ENCODE peak calls at places on chromosomes 2 and 18, in five cellular contexts. W is K562, C is HepG2, M is GM12878, J is A549. Q is an unnamed sample.

GRCh38 chr2:206256711-206257110 is 17.8 kb upstream of the ZDBF2 start:
- DNase-seq in W (no peak), C (no peak), M (no peak), J (no peak), Q (no peak)

GRCh38 chr2:96330407-96330806 is 5.2 kb upstream of the NCAPH start:
- DNase-seq in W (no peak), C (no peak), M (no peak), J (peak), Q (no peak)

GRCh38 chr2:25342372-25343186 is 854 bp upstream of the DNMT3A start:
- DNase-seq in W (peak), C (peak), M (no peak), J (peak), Q (peak)

GRCh38 chr2:97998431-97998830 is 2.7 kb upstream of the TMEM131 start:
- DNase-seq in W (no peak), C (no peak), M (no peak), J (no peak), Q (no peak)

GRCh38 chr2:36562973-36563532 is 34.9 kb downstream of the FEZ2 start:
- DNase-seq in W (no peak), C (peak), M (no peak), J (no peak), Q (peak)

GRCh38 chr18:79573921-79574491 is 105.6 kb upstream of the CTDP1 start:
- DNase-seq in W (no peak), C (no peak), M (no peak), J (no peak), Q (no peak)

GRCh38 chr2:221104391-221104811 is 467.7 kb downstream of the EPHA4 start:
- DNase-seq in W (no peak), C (no peak), M (no peak), J (no peak), Q (peak)

GRCh38 chr2:152822669-152823068 is 104.2 kb downstream of the ARL6IP6 start:
- DNase-seq in W (no peak), C (no peak), M (no peak), J (no peak), Q (no peak)

GRCh38 chr18:21612125-21613100 is at the start of gene SNRPD1:
- DNase-seq in W (peak), C (peak), M (peak), J (peak), Q (peak)

GRCh38 chr2:45008296-45009129 is 739 bp downstream of the SIX2 start:
- DNase-seq in W (no peak), C (no peak), M (no peak), J (no peak), Q (peak)

GRCh38 chr2:174607989-174608865 is 10.6 kb upstream of the WIPF1 start:
- DNase-seq in W (no peak), C (no peak), M (peak), J (no peak), Q (no peak)

GRCh38 chr2:139067072-139067471 is 286.9 kb upstream of the NXPH2 start:
- DNase-seq in W (no peak), C (no peak), M (no peak), J (no peak), Q (no peak)

GRCh38 chr2:174699993-174700766 is 64.1 kb downstream of the CHRNA1 start:
- DNase-seq in W (peak), C (peak), M (no peak), J (peak), Q (peak)

GRCh38 chr2:200225943-200226342 is 80.5 kb upstream of the SPATS2L start:
- DNase-seq in W (no peak), C (no peak), M (no peak), J (no peak), Q (no peak)

GRCh38 chr2:204205082-204205481 is 268.5 kb downstream of the ICOS start:
- DNase-seq in W (no peak), C (no peak), M (no peak), J (no peak), Q (no peak)

GRCh38 chr18:7117390-7118355 is at the start of gene LAMA1:
- DNase-seq in W (no peak), C (no peak), M (no peak), J (no peak), Q (no peak)

GRCh38 chr2:229857634-229858033 is 64.2 kb downstream of the TRIP12 start:
- DNase-seq in W (no peak), C (no peak), M (no peak), J (no peak), Q (no peak)

GRCh38 chr2:121356058-121356640 is 71.1 kb upstream of the TFCP2L1 start:
- DNase-seq in W (peak), C (peak), M (no peak), J (peak), Q (peak)

GRCh38 chr2:3847397-3848052 is 144.2 kb downstream of the DCDC2C start:
- DNase-seq in W (no peak), C (peak), M (no peak), J (no peak), Q (no peak)

GRCh38 chr18:524496-524895 is 24.0 kb upstream of the COLEC12 start:
- DNase-seq in W (no peak), C (no peak), M (no peak), J (no peak), Q (peak)

GRCh38 chr18:50819027-50819726 is 639 bp downstream of the MRO start:
- DNase-seq in W (peak), C (peak), M (no peak), J (peak), Q (peak)

GRCh38 chr2:78861546-78861945 is 164.0 kb upstream of the REG3G start:
- DNase-seq in W (peak), C (peak), M (no peak), J (peak), Q (peak)

GRCh38 chr2:190841707-190842505 is 38.7 kb upstream of the GLS start:
- DNase-seq in W (no peak), C (peak), M (no peak), J (peak), Q (no peak)

GRCh38 chr2:26555246-26556133 is 77.6 kb upstream of the OTOF start:
- DNase-seq in W (peak), C (peak), M (no peak), J (peak), Q (no peak)

GRCh38 chr18:3313685-3314084 is 51.8 kb downstream of the MYL12B start:
- DNase-seq in W (no peak), C (peak), M (no peak), J (no peak), Q (no peak)

GRCh38 chr2:161004379-161004778 is 155.8 kb upstream of the TANK start:
- DNase-seq in W (no peak), C (no peak), M (no peak), J (peak), Q (peak)

GRCh38 chr2:73069041-73069854 is 2.3 kb downstream of the SFXN5 start:
- DNase-seq in W (no peak), C (no peak), M (no peak), J (no peak), Q (no peak)

GRCh38 chr18:28178720-28179119 is 1.8 kb upstream of the CDH2 start:
- DNase-seq in W (no peak), C (no peak), M (no peak), J (peak), Q (peak)

GRCh38 chr2:238974510-238975166 is 126.8 kb downstream of the TWIST2 start:
- DNase-seq in W (no peak), C (no peak), M (no peak), J (peak), Q (peak)

GRCh38 chr2:59874971-59875755 is 678.3 kb downstream of the BCL11A start:
- DNase-seq in W (no peak), C (no peak), M (no peak), J (no peak), Q (no peak)

GRCh38 chr2:111698743-111699554 is 185.0 kb downstream of the ANAPC1 start:
- DNase-seq in W (peak), C (peak), M (no peak), J (peak), Q (peak)

GRCh38 chr2:215218587-215219577 is 80.5 kb upstream of the ABCA12 start:
- DNase-seq in W (no peak), C (no peak), M (no peak), J (no peak), Q (no peak)

GRCh38 chr2:37582911-37583310 is 88.5 kb downstream of the CDC42EP3 start:
- DNase-seq in W (no peak), C (no peak), M (no peak), J (no peak), Q (peak)

GRCh38 chr2:133586978-133587377 is 18.7 kb upstream of the NCKAP5 start:
- DNase-seq in W (no peak), C (no peak), M (no peak), J (no peak), Q (no peak)

GRCh38 chr18:46069524-46069923 is 2.5 kb downstream of the PSTPIP2 start:
- DNase-seq in W (no peak), C (no peak), M (no peak), J (no peak), Q (no peak)

GRCh38 chr2:240920783-240921231 is 14.7 kb downstream of the CROCC2 start:
- DNase-seq in W (no peak), C (no peak), M (no peak), J (no peak), Q (no peak)

GRCh38 chr2:233746475-233747282 is 13.4 kb upstream of the UGT1A1 start:
- DNase-seq in W (no peak), C (no peak), M (no peak), J (peak), Q (no peak)

GRCh38 chr2:224884188-224884587 is 158.1 kb downstream of the DOCK10 start:
- DNase-seq in W (no peak), C (no peak), M (no peak), J (peak), Q (no peak)

GRCh38 chr18:48335829-48336228 is 73.4 kb downstream of the ZBTB7C start:
- DNase-seq in W (no peak), C (no peak), M (no peak), J (no peak), Q (no peak)

GRCh38 chr2:69298862-69299261 is 88.2 kb downstream of the GFPT1 start:
- DNase-seq in W (no peak), C (no peak), M (no peak), J (no peak), Q (no peak)

GRCh38 chr2:83282851-83283250 is 1176.2 kb downstream of the SUCLG1 start:
- DNase-seq in W (no peak), C (no peak), M (no peak), J (no peak), Q (no peak)

GRCh38 chr2:83282067-83282795 is 1176.8 kb downstream of the SUCLG1 start:
- DNase-seq in W (no peak), C (peak), M (no peak), J (no peak), Q (no peak)
- H3K4me3 ChIP-seq in W (no peak), C (no peak), M (no peak), J (no peak), Q (no peak)

DNA sequence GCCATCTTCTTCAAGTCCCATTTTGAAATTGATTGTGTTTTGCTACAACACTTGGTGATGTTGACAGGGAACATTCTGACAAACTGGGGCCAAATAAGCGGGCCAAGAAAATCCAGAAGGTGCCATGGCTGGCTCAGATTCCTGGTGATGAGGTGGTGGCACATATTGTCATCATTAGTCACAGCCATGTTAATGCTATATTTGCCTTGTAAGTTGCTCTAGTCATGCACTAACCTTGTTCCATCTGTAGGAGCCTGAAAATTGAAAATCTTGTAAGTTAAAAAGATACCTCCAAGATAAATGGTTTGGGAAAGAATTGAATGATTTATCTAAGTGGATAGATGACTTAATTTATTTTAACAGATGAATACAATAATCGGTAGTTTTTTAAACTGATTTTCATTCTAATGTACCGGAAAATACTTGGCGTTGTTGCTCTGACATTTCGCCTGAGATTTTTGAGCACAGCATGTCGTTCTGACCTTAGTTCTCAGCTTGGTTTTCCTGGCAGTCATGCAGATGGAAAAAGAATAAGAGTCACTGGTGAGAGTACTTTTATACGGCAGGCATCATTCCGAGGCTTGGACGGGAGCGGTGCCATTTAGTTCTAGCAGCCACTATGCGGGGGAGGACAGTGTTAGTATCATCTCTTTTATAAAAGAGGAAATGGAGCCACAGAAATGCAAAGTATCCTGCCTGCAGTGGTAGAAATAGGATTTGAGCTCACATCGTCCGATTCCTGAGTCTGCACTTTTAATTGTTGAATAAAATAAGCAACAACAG is 133.9 kb downstream of the ZNF532 start:
- DNase-seq in W (no peak), C (no peak), M (no peak), J (peak), Q (no peak)
- TF ChIP-seq MYC in W (no peak), C (no peak), M (no peak), J (no peak), Q (no peak)

GRCh38 chr2:159155791-159156190 is 130.7 kb downstream of the WDSUB1 start:
- DNase-seq in W (no peak), C (no peak), M (no peak), J (no peak), Q (no peak)

GRCh38 chr2:159153463-159153862 is 133.0 kb downstream of the WDSUB1 start:
- DNase-seq in W (no peak), C (no peak), M (no peak), J (no peak), Q (no peak)

GRCh38 chr2:159157361-159158045 is 129.0 kb downstream of the WDSUB1 start:
- DNase-seq in W (no peak), C (no peak), M (peak), J (no peak), Q (peak)

GRCh38 chr2:159156834-159157233 is 129.7 kb downstream of the WDSUB1 start:
- DNase-seq in W (no peak), C (peak), M (no peak), J (no peak), Q (no peak)

DNA sequence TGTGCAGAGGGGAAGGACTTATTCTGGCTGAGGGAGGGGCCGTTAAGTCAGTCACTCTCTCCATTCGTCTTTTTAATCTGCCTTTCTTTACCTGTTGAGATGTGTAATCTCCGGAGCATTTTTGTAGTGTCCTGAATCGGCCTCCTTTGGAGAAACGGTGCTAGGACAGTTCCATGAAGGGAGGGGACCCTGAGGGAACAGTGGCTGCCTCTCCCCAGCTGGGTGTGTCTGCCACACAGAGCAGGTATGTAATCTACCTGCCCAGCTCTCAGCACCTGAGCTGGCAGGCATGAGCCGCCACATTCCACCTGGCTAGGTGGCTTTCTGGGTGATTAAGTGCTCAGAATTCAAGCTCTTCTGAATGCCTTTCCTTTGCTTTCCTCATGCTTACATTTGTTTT is 131.2 kb downstream of the WDSUB1 start:
- DNase-seq in W (no peak), C (no peak), M (no peak), J (no peak), Q (no peak)
- H3K4me2 ChIP-seq in W (no peak), C (no peak), M (no peak), J (no peak), Q (no peak)

GRCh38 chr2:128292599-128293425 is 25.9 kb downstream of the HS6ST1 start:
- DNase-seq in W (no peak), C (no peak), M (no peak), J (no peak), Q (no peak)

GRCh38 chr2:128290356-128290755 is 28.3 kb downstream of the HS6ST1 start:
- DNase-seq in W (no peak), C (no peak), M (no peak), J (no peak), Q (no peak)

GRCh38 chr2:128293426-128293755 is 25.3 kb downstream of the HS6ST1 start:
- DNase-seq in W (no peak), C (no peak), M (no peak), J (no peak), Q (no peak)

GRCh38 chr2:128291161-128291843 is 27.4 kb downstream of the HS6ST1 start:
- DNase-seq in W (no peak), C (no peak), M (no peak), J (no peak), Q (no peak)

DNA sequence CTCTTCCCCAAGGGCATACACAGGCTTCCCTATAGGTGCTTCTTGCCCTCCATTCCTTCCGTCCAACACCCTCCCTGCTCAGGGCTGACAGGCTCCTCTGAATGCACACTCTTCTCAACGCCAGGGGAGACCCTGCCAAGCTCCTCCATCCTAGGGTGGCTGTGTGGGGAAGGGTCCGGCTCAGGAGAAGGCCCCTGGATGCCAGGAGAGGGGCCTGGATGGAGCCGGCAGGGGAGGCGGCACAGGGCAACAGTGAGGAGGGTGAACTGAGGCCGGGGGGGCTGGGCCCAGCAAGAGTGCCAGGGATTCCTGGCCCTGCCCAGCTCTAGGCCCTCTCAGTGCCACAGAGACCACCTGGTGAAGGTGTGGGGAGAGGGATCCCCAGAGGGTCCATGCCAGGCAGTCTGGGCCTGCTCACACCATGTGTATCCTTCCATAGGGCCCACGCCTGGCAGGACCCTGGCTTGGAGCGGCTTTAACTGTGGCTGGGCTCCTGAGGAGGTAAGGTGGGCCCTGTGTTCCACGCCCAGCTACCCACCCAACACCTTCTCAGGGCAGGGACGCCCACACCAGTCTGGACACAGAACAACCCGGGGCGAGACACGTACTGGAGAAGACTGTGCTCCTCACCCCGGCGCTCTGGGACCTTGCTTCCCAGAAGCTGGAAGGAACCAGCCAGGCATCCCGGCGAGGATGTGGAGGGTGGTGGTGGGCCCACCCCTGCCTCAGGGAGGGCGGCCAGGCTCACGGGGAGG is 26.6 kb downstream of the HS6ST1 start:
- DNase-seq in W (no peak), C (no peak), M (no peak), J (no peak), Q (no peak)
- H3K4me3 ChIP-seq in W (no peak), C (no peak), M (no peak), J (no peak), Q (no peak)

GRCh38 chr2:219416938-219417337 is 1.2 kb upstream of the DES start:
- DNase-seq in W (no peak), C (no peak), M (no peak), J (no peak), Q (no peak)
- TF ChIP-seq MYC in W (no peak), C (no peak), M (no peak), J (no peak), Q (no peak)

GRCh38 chr2:237614151-237614720 is 13.2 kb upstream of the LRRFIP1 start:
- DNase-seq in W (no peak), C (peak), M (no peak), J (peak), Q (peak)
- H3K4me2 ChIP-seq in W (no peak), C (peak), M (no peak), J (peak), Q (peak)

GRCh38 chr2:46118656-46119338 is 178.4 kb upstream of the EPAS1 start:
- DNase-seq in W (no peak), C (no peak), M (no peak), J (no peak), Q (peak)
- H3K4me3 ChIP-seq in W (no peak), C (no peak), M (no peak), J (no peak), Q (no peak)

DNA sequence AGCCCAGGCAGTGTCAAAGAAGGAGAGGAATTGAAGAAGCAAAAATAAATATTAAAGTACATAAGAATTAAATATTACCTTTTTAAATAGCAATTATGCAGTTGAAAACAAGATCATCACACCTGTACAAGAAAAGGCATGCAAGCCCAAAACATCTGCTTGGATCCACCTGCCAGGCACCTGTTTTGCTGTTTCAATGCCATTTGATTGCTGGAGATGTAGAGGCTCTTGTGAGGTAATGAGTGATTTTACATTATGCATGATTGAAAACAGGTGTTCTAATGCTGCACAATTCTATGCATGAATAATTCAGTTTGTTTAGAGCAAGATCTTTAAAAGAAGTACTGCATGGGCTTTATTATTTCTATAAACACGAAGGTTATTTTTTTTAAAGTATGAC is 700.6 kb upstream of the ZEB2 start:
- DNase-seq in W (no peak), C (no peak), M (no peak), J (no peak), Q (no peak)
- TF ChIP-seq MYC in W (no peak), C (no peak), M (no peak), J (no peak), Q (no peak)

Q was measured in endothelial cell of umbilical vein.